ENCODE peak calls at places on chromosomes 6 and 20, in six cellular contexts. O is lung, M is psoas muscle, Q is astrocyte, C is A549, V is Peyer's patch. P is an unnamed sample.

GRCh38 chr6:136466789-136467585 is 83.2 kb downstream of the MAP7 start:
- DNase-seq in O (no peak), M (no peak), Q (no peak), C (no peak), V (no peak), P (no peak)

GRCh38 chr6:70668499-70668812 is 773 bp downstream of the SMAP1 start:
- DNase-seq in O (no peak), M (no peak), Q (no peak), C (no peak), V (no peak), P (no peak)

GRCh38 chr6:130020106-130020851 is 1.9 kb downstream of the L3MBTL3 start:
- DNase-seq in O (peak; percentile 31), M (peak; percentile 46), Q (no peak), C (peak; percentile 7), V (peak; percentile 73), P (no peak)

GRCh38 chr6:141877275-141877983 is 255.3 kb upstream of the GJE1 start:
- DNase-seq in O (no peak), M (no peak), Q (no peak), C (no peak), V (no peak), P (no peak)

GRCh38 chr20:46128310-46129151 is 10.4 kb downstream of the CD40 start:
- DNase-seq in O (no peak), M (no peak), Q (no peak), C (peak; percentile 29), V (no peak), P (no peak)

GRCh38 chr20:37901667-37902503 is 1.0 kb upstream of the VSTM2L start:
- DNase-seq in O (peak; percentile 42), M (no peak), Q (peak; percentile 64), C (peak; percentile 89), V (peak; percentile 69), P (no peak)

GRCh38 chr6:15522026-15522425 is 140.8 kb downstream of the DTNBP1 start:
- DNase-seq in O (no peak), M (no peak), Q (no peak), C (no peak), V (peak; percentile 36), P (peak; percentile 35)

GRCh38 chr6:127893541-127893940 is 7.3 kb downstream of the THEMIS start:
- DNase-seq in O (no peak), M (no peak), Q (no peak), C (no peak), V (no peak), P (no peak)

GRCh38 chr6:136696238-136696637 is 96.0 kb downstream of the MAP3K5 start:
- DNase-seq in O (peak; percentile 39), M (no peak), Q (no peak), C (no peak), V (no peak), P (peak; percentile 17)

GRCh38 chr6:13813621-13814175 is 659 bp downstream of the MCUR1 start:
- DNase-seq in O (peak; percentile 75), M (peak; percentile 71), Q (peak; percentile 64), C (peak; percentile 58), V (peak; percentile 83), P (peak; percentile 80)

GRCh38 chr6:156719720-156720563 is 57.2 kb upstream of the ARID1B start:
- DNase-seq in O (peak; percentile 91), M (peak; percentile 97), Q (peak; percentile 80), C (peak; percentile 95), V (peak; percentile 98), P (peak; percentile 80)

GRCh38 chr6:52403627-52404026 is 16.5 kb upstream of the EFHC1 start:
- DNase-seq in O (no peak), M (no peak), Q (no peak), C (no peak), V (peak; percentile 87), P (no peak)

GRCh38 chr20:52268184-52268583 is 76.6 kb upstream of the ZFP64 start:
- DNase-seq in O (no peak), M (no peak), Q (peak; percentile 66), C (no peak), V (no peak), P (no peak)

GRCh38 chr20:20737158-20737557 is 24.7 kb upstream of the RALGAPA2 start:
- DNase-seq in O (no peak), M (no peak), Q (no peak), C (no peak), V (no peak), P (no peak)

GRCh38 chr6:12105271-12105670 is 93.2 kb downstream of the HIVEP1 start:
- DNase-seq in O (no peak), M (no peak), Q (no peak), C (no peak), V (no peak), P (no peak)

GRCh38 chr6:33740794-33741193 is 5.9 kb downstream of the IP6K3 start:
- DNase-seq in O (no peak), M (no peak), Q (no peak), C (no peak), V (no peak), P (no peak)

DNA sequence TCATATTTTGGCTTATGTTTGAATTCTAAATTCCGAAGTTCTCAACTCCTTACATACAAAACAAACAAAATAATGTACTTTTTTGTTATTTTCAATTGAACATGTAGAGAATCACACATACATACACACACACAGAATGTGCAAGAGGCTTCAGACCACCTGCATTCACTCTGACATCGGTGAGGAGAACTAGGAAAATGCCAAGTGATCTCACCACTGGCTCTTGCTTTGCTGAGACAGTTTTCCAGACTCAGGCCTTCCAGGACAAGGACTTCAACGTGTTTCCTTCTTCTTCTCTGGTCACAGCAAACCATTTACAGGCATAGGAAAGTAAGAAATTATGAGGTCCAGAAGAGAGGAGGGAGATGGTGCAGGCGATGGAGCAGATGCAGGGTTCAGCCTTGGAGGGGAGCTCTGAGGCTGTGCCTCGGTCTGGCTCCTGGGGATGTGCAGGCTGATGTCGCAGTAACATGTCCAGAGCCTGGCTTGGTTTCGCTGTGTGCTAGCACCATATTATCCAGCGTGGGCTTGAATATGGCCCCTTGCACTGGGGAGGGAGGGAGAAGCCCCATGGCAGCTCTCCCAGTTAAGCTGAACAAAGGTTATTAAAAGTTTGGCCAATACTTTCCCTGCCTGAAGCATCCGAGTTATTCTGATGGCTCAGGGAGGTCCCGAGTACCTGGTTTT is 93.3 kb downstream of the DACT2 start:
- DNase-seq in O (no peak), M (no peak), Q (no peak), C (no peak), V (peak; percentile 34), P (peak; percentile 60)
- TF ChIP-seq CTCF in O (no peak), M (no peak), Q (no peak), C (no peak), V (no peak), P (no peak)

GRCh38 chr20:25546048-25546447 is 39.3 kb downstream of the NINL start:
- DNase-seq in O (peak; percentile 56), M (no peak), Q (no peak), C (no peak), V (no peak), P (no peak)
- H3K4me1 ChIP-seq in O (no peaks in the 10 kb centered on the region), M (no peaks in the 10 kb centered on the region), Q (peaks cover 21% of the 10 kb centered on the region), C (peaks cover 90% of the 10 kb centered on the region), V (no peaks in the 10 kb centered on the region), P (peaks cover 3% of the 10 kb centered on the region)

GRCh38 chr6:100370265-100370664 is 94.5 kb downstream of the SIM1 start:
- DNase-seq in O (no peak), M (no peak), Q (no peak), C (no peak), V (no peak), P (no peak)
- TF ChIP-seq CTCF in O (no peak), M (no peak), Q (no peak), C (peak; percentile 17), V (no peak), P (no peak)

DNA sequence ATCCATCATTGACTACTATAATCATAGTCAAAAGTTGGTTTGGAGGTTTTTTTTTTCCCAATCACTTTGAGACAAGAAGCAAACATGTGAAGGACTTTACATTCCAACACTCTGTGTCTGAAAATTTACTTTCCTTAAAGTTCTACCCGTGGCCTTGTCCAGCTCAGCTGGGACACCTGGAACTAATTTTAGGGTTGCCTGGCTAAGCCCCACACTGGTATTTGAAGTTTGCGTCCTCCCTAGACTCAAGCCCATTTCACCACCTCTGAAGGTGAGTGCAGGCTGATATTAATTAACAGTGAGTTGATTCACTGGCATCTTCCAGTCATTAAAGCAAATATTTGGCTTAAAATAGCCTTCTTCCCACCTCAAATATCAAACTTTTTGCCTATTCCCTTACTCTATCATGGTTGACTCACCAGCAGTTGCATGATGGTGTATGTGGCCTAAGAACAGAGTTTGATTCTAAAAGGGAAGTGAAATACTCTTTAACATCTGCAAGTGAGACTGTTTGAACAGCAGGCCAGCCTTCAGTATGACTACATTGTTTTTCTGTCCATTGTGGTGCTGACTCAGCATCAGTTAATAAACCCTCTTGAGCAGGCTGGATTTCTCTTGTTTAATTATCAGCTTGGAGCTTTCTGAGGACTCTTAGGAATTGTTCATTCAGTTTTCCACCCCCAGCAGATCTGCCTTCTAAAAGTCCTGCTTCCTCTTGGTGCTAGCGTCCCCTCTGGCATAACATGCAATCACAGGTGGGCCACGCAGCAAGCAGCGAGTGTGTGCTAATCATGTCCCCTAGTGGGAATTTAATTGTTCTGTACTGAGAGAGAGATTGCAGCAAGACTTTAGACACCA is 1.8 kb upstream of the PRDM1 start:
- DNase-seq in O (no peak), M (no peak), Q (peak; percentile 87), C (peak; percentile 92), V (peak; percentile 69), P (no peak)
- H3K4me1 ChIP-seq in O (no peaks in the 10 kb centered on the region), M (peaks cover 4% of the 10 kb centered on the region), Q (peaks cover 48% of the 10 kb centered on the region), C (peaks cover 38% of the 10 kb centered on the region), V (peaks cover 8% of the 10 kb centered on the region), P (peaks cover 3% of the 10 kb centered on the region)

DNA sequence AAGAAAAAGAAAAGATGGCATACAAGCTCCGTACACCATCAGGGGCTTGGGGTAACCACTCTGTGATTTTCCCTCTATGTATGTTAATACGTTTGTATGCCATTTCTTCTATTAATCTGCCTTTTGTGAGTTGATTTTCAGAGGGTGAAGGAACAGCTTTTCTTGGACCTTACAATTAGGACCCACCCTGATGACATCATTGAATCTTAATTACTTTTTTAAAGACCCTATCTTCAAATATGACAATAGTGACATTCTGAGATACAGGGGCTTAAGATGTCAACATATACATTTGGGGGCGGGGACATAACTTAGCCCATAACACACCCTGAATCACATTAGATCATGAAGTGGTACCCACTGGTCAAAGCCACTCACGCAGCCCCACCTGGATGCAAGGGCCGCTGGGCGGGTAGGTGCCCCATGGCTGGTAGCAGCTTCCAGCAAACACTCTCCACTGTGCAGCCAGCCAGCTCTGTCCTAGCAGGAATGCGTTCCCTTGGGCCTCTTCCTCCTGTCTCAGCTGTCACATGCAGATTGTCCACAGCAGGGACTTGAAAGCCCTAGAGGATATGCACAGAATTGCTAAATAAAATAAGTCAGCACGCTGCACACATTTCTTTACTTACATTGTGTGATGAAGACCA is 74.5 kb downstream of the FOXF2 start:
- DNase-seq in O (no peak), M (no peak), Q (no peak), C (no peak), V (no peak), P (no peak)
- TF ChIP-seq CTCF in O (no peak), M (no peak), Q (no peak), C (no peak), V (no peak), P (no peak)

GRCh38 chr20:6502219-6502618 is 265.3 kb upstream of the BMP2 start:
- DNase-seq in O (no peak), M (no peak), Q (peak; percentile 38), C (no peak), V (no peak), P (no peak)
- H3K4me1 ChIP-seq in O (no peaks in the 10 kb centered on the region), M (no peaks in the 10 kb centered on the region), Q (peaks cover 12% of the 10 kb centered on the region), C (no peaks in the 10 kb centered on the region), V (no peaks in the 10 kb centered on the region), P (no peaks in the 10 kb centered on the region)